ENCODE peak calls at places on chromosomes 3 and 15, in five cellular contexts. C is K562, S is HepG2, L is A549, T is H1. Y is an unnamed sample.
A peak's percentile ranks its signal among the peaks of the same experiment; 100 is the strongest.

GRCh38 chr15:86255247-86255646 is 175.6 kb downstream of the AGBL1 start:
- DNase-seq in C (no peak), S (no peak), L (no peak), T (no peak), Y (no peak)

GRCh38 chr3:131568460-131568859 is 65.7 kb upstream of the MRPL3 start:
- DNase-seq in C (no peak), S (no peak), L (no peak), T (no peak), Y (no peak)

GRCh38 chr3:173993299-173993698 is 595.8 kb downstream of the NLGN1 start:
- DNase-seq in C (no peak), S (peak; percentile 1), L (peak; percentile 4), T (no peak), Y (no peak)

GRCh38 chr3:197186887-197187588 is 111.4 kb downstream of the DLG1 start:
- DNase-seq in C (peak; percentile 30), S (peak; percentile 63), L (peak; percentile 62), T (no peak), Y (peak; percentile 40)

GRCh38 chr3:189122120-189122519 is 49.7 kb upstream of the TPRG1 start:
- DNase-seq in C (no peak), S (no peak), L (no peak), T (no peak), Y (no peak)

GRCh38 chr3:15958692-15959433 is 161.1 kb upstream of the ANKRD28 start:
- DNase-seq in C (no peak), S (no peak), L (no peak), T (no peak), Y (no peak)

GRCh38 chr15:44099671-44100070 is 95.4 kb downstream of the FRMD5 start:
- DNase-seq in C (no peak), S (no peak), L (no peak), T (no peak), Y (no peak)

GRCh38 chr3:157373783-157374182 is 62.9 kb upstream of the PTX3 start:
- DNase-seq in C (no peak), S (no peak), L (no peak), T (no peak), Y (no peak)

GRCh38 chr3:129051776-129052400 is 8.7 kb upstream of the GP9 start:
- DNase-seq in C (no peak), S (no peak), L (no peak), T (no peak), Y (no peak)

GRCh38 chr3:196192036-196193001 is 18.9 kb downstream of the ZDHHC19 start:
- DNase-seq in C (no peak), S (peak; percentile 35), L (no peak), T (no peak), Y (peak; percentile 74)

GRCh38 chr3:178663572-178663971 is 127.3 kb downstream of the KCNMB2 start:
- DNase-seq in C (no peak), S (no peak), L (no peak), T (no peak), Y (no peak)

GRCh38 chr3:177569193-177569592 is 371.9 kb upstream of the TBL1XR1 start:
- DNase-seq in C (no peak), S (no peak), L (no peak), T (no peak), Y (no peak)

GRCh38 chr3:179421500-179421899 is 29.8 kb downstream of the GNB4 start:
- DNase-seq in C (peak; percentile 15), S (no peak), L (peak; percentile 11), T (no peak), Y (no peak)

GRCh38 chr3:161648071-161648470 is 151.5 kb downstream of the OTOL1 start:
- DNase-seq in C (no peak), S (no peak), L (no peak), T (no peak), Y (no peak)

GRCh38 chr3:13518516-13519351 is 30.2 kb upstream of the FBLN2 start:
- DNase-seq in C (no peak), S (no peak), L (no peak), T (no peak), Y (no peak)

GRCh38 chr15:67400890-67401289 is 120.0 kb upstream of the C15orf61 start:
- DNase-seq in C (no peak), S (no peak), L (no peak), T (no peak), Y (no peak)

GRCh38 chr3:66719796-66720195 is 219.0 kb upstream of the LRIG1 start:
- DNase-seq in C (no peak), S (no peak), L (no peak), T (no peak), Y (no peak)

GRCh38 chr15:85854345-85855097 is 59.8 kb upstream of the KLHL25 start:
- DNase-seq in C (peak; percentile 73), S (peak; percentile 52), L (peak; percentile 76), T (peak; percentile 54), Y (no peak)

GRCh38 chr3:61774279-61774890 is 213.0 kb downstream of the PTPRG start:
- DNase-seq in C (no peak), S (no peak), L (no peak), T (no peak), Y (no peak)

GRCh38 chr3:18641916-18642315 is 216.8 kb upstream of the SATB1 start:
- DNase-seq in C (no peak), S (no peak), L (no peak), T (no peak), Y (no peak)

GRCh38 chr15:84598250-84598649 is 2.6 kb upstream of the ZSCAN2 start:
- DNase-seq in C (no peak), S (no peak), L (no peak), T (no peak), Y (no peak)

GRCh38 chr3:104286645-104287044 is 1080.1 kb upstream of the ALCAM start:
- DNase-seq in C (no peak), S (no peak), L (no peak), T (no peak), Y (no peak)

GRCh38 chr3:149085828-149086231 is 503 bp downstream of the HLTF start:
- DNase-seq in C (peak; percentile 79), S (peak; percentile 4), L (peak; percentile 57), T (no peak), Y (no peak)

GRCh38 chr3:136818851-136819783 is at the start of gene SLC35G2:
- DNase-seq in C (peak; percentile 39), S (peak; percentile 55), L (peak; percentile 66), T (peak; percentile 83), Y (no peak)

GRCh38 chr3:122435950-122436349 is 20.1 kb upstream of the WDR5B start:
- DNase-seq in C (no peak), S (no peak), L (no peak), T (no peak), Y (no peak)

GRCh38 chr3:31539275-31539674 is 6.5 kb downstream of the STT3B start:
- DNase-seq in C (no peak), S (no peak), L (no peak), T (no peak), Y (no peak)

GRCh38 chr3:122754867-122755835 is 38.5 kb downstream of the HSPBAP1 start:
- DNase-seq in C (peak; percentile 37), S (peak; percentile 51), L (peak; percentile 67), T (no peak), Y (peak; percentile 33)

DNA sequence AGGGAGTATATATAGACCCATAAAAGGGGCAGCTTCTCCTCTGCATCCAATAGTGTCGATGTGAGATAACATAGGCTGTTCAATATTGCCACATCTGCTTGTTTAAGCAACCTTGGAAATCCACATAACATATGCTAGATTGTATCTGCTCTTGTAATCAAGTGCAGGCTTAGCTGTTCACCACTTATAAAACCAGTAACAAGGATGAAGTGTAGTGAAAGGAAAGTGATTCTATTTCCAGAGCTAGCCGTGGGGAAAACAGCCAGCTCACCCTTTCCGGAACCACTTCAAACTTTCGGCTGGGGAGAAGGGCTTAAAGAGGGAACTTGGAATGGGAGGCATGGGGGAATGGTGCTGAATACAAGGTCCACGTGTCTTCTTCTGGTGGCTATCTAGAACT is 204.0 kb downstream of the TAFA4 start:
- DNase-seq in C (no peak), S (no peak), L (no peak), T (no peak), Y (no peak)
- TF ChIP-seq HDAC2 in C (no peak), S (no peak), L (no peak), T (no peak), Y (no peak)

DNA sequence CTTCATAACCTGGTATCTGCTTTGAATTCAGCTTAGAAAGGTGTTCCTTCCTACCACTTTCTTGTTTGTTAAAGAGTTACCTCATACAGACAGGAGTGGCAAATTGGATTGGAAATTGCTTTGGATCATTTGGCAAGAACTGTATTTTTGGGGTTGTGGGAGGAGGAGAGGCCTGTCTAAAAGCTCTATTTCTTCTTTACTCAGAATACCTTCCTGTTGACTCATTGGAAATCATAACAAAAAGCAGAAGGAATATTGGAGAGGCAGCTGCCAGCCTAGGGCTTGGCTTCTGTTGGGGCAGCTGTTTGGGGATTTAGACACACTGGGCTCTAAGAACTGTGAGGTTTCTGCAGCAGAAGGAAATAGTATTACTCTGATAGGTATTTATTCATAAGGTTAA is 14.2 kb downstream of the IQGAP1 start:
- DNase-seq in C (no peak), S (peak; percentile 29), L (peak; percentile 66), T (no peak), Y (no peak)
- TF ChIP-seq HDAC2 in C (no peak), S (no peak), L (no peak), T (no peak), Y (no peak)

GRCh38 chr3:34106379-34106778 is 307.9 kb downstream of the PDCD6IP start:
- DNase-seq in C (no peak), S (no peak), L (no peak), T (no peak), Y (no peak)

GRCh38 chr3:34108976-34109375 is 310.5 kb downstream of the PDCD6IP start:
- DNase-seq in C (no peak), S (no peak), L (no peak), T (no peak), Y (no peak)

GRCh38 chr3:34109846-34110245 is 311.4 kb downstream of the PDCD6IP start:
- DNase-seq in C (no peak), S (no peak), L (no peak), T (no peak), Y (peak; percentile 31)

GRCh38 chr3:34106879-34107278 is 308.4 kb downstream of the PDCD6IP start:
- DNase-seq in C (peak; percentile 46), S (no peak), L (peak; percentile 27), T (peak; percentile 73), Y (peak; percentile 51)

GRCh38 chr3:34107669-34108068 is 309.2 kb downstream of the PDCD6IP start:
- DNase-seq in C (no peak), S (no peak), L (no peak), T (no peak), Y (peak; percentile 51)
- TF ChIP-seq HDAC2 in C (no peak), S (no peak), L (no peak), T (no peak), Y (no peak)

GRCh38 chr3:190229632-190230424 is 92.4 kb downstream of the CLDN1 start:
- DNase-seq in C (no peak), S (peak; percentile 21), L (peak; percentile 51), T (no peak), Y (no peak)
- TF ChIP-seq HDAC2 in C (no peak), S (no peak), L (no peak), T (no peak), Y (no peak)

GRCh38 chr15:42065008-42065407 is 29.4 kb downstream of the PLA2G4D start:
- DNase-seq in C (no peak), S (peak; percentile 64), L (no peak), T (peak; percentile 35), Y (no peak)
- TF ChIP-seq HDAC2 in C (no peak), S (peak; percentile 65), L (no peak), T (no peak), Y (no peak)

GRCh38 chr3:186896875-186897274 is 33.5 kb upstream of the ST6GAL1 start:
- DNase-seq in C (no peak), S (no peak), L (no peak), T (no peak), Y (no peak)
- TF ChIP-seq HDAC2 in C (no peak), S (no peak), L (no peak), T (no peak), Y (no peak)

GRCh38 chr3:127525373-127525772 is 65.2 kb downstream of the TPRA1 start:
- DNase-seq in C (peak; percentile 30), S (peak; percentile 27), L (peak; percentile 88), T (no peak), Y (no peak)
- TF ChIP-seq HDAC2 in C (no peak), S (no peak), L (no peak), T (no peak), Y (no peak)

Y was measured in GM12878.